ENCODE peak calls at places on chromosomes 13 and 19, in seven cellular contexts. Q is astrocyte of the spinal cord, Y is AG08395, K is bronchial epithelial cell, O is sciatic nerve, M is upper lobe of right lung, D is H9. A is an unnamed sample.
A peak's percentile ranks its signal among the peaks of the same experiment; 100 is the strongest.

GRCh38 chr19:3478409-3479176 is 1.7 kb downstream of the SMIM24 start:
- DNase-seq in M (no peak), Q (no peak), D (peak; percentile 51), O (no peak), Y (no peak), K (no peak), A (peak; percentile 64)

GRCh38 chr13:107351305-107351704 is 783.4 kb upstream of the ARGLU1 start:
- DNase-seq in K (no peak), Q (no peak), Y (no peak), O (no peak), D (no peak), M (no peak), A (no peak)

GRCh38 chr13:111210488-111210887 is 95.4 kb downstream of the ARHGEF7 start:
- DNase-seq in O (no peak), Q (peak; percentile 91), K (peak; percentile 61), M (peak; percentile 81), D (peak; percentile 51), Y (peak; percentile 91), A (peak; percentile 57)

GRCh38 chr13:79225487-79226232 is 180.4 kb downstream of the RBM26 start:
- DNase-seq in Q (no peak), O (no peak), M (no peak), K (peak; percentile 91), Y (no peak), D (no peak), A (no peak)

GRCh38 chr19:38894968-38895367 is 4.5 kb downstream of the SIRT2 start:
- DNase-seq in M (no peak), K (no peak), D (no peak), Q (no peak), Y (no peak), O (no peak), A (no peak)

GRCh38 chr13:97030705-97031452 is 36.6 kb upstream of the OXGR1 start:
- DNase-seq in K (peak; percentile 42), Q (peak; percentile 66), O (no peak), Y (peak; percentile 36), M (no peak), D (no peak), A (peak; percentile 28)

GRCh38 chr19:38657633-38658222 is 10.3 kb downstream of the ACTN4 start:
- DNase-seq in K (peak; percentile 99), M (no peak), Q (peak; percentile 82), Y (peak; percentile 72), D (no peak), O (no peak), A (no peak)

GRCh38 chr19:10219678-10220077 is 11.5 kb downstream of the S1PR2 start:
- DNase-seq in M (no peak), O (no peak), Y (no peak), K (peak; percentile 37), D (peak; percentile 79), Q (no peak), A (peak; percentile 82)

GRCh38 chr13:112968380-112968909 is 569 bp upstream of the MCF2L start:
- DNase-seq in O (peak; percentile 60), Q (no peak), D (no peak), Y (no peak), K (no peak), M (peak; percentile 85), A (peak; percentile 94)

GRCh38 chr13:110641055-110642015 is 26.0 kb downstream of the NAXD start:
- DNase-seq in O (no peak), K (no peak), Q (peak; percentile 34), M (no peak), Y (no peak), D (no peak), A (peak; percentile 45)

GRCh38 chr19:30224689-30225606 is 147.2 kb upstream of the ZNF536 start:
- DNase-seq in O (no peak), Q (no peak), M (no peak), K (no peak), D (no peak), Y (peak; percentile 36), A (peak; percentile 77)

GRCh38 chr19:48397636-48398328 is 4.3 kb downstream of the GRIN2D start:
- DNase-seq in K (no peak), D (no peak), Q (no peak), Y (no peak), O (no peak), M (no peak), A (peak; percentile 37)

GRCh38 chr19:17404621-17405249 is 695 bp downstream of the BST2 start:
- DNase-seq in O (no peak), Y (no peak), Q (no peak), K (no peak), M (no peak), D (no peak), A (no peak)

GRCh38 chr13:40984670-40985366 is 34.3 kb downstream of the ELF1 start:
- DNase-seq in K (peak; percentile 25), D (no peak), Y (no peak), Q (no peak), O (no peak), M (no peak), A (no peak)

GRCh38 chr19:46225558-46226004 is 4.0 kb upstream of the IGFL1 start:
- DNase-seq in Y (no peak), M (no peak), Q (peak; percentile 11), O (no peak), K (no peak), D (no peak), A (no peak)

GRCh38 chr13:27375686-27376326 is 48.6 kb upstream of the GTF3A start:
- DNase-seq in O (peak; percentile 78), Q (peak; percentile 65), D (peak; percentile 80), M (no peak), K (peak; percentile 31), Y (peak; percentile 82), A (peak; percentile 89)

GRCh38 chr19:29798783-29799182 is 13.0 kb upstream of the CCNE1 start:
- DNase-seq in M (no peak), Y (peak; percentile 75), O (no peak), D (no peak), K (peak; percentile 42), Q (no peak), A (no peak)

GRCh38 chr13:98506343-98507059 is 70.4 kb downstream of the STK24 start:
- DNase-seq in Q (no peak), D (no peak), K (no peak), O (no peak), Y (no peak), M (peak; percentile 54), A (no peak)

GRCh38 chr19:35013047-35013819 is 13.1 kb downstream of the GRAMD1A start:
- DNase-seq in O (peak; percentile 85), M (peak; percentile 89), K (peak; percentile 28), Q (peak; percentile 53), Y (peak; percentile 81), D (peak; percentile 89), A (peak; percentile 99)

GRCh38 chr19:17719730-17720486 is 628 bp downstream of the MAP1S start:
- DNase-seq in O (no peak), Y (no peak), Q (no peak), M (peak; percentile 83), K (peak; percentile 58), D (no peak), A (peak; percentile 80)

GRCh38 chr19:30693179-30693578 is 321.0 kb downstream of the ZNF536 start:
- DNase-seq in Y (peak; percentile 14), O (no peak), Q (no peak), K (no peak), M (no peak), D (no peak), A (no peak)

GRCh38 chr13:50801087-50801931 is 42.2 kb downstream of the DLEU7 start:
- DNase-seq in K (peak; percentile 64), Q (peak; percentile 82), D (peak; percentile 64), M (no peak), Y (peak; percentile 81), O (peak; percentile 72), A (peak; percentile 43)

GRCh38 chr19:33804021-33804799 is 7.5 kb downstream of the KCTD15 start:
- DNase-seq in M (no peak), K (peak; percentile 86), Y (peak; percentile 74), D (no peak), Q (peak; percentile 70), O (peak; percentile 73), A (no peak)